ENCODE peak calls at places on chromosomes 11 and 22, in four cellular contexts. M, L, R and Y are unnamed samples. For H3K9me3, the result is how much of the 10 kb centered on the place peaks cover.

GRCh38 chr22:21568207-21569075 is 927 bp downstream of the UBE2L3 start:
- DNase-seq in M (peak), L (peak), R (peak), Y (no peak)

GRCh38 chr11:117143390-117143789 is 697 bp upstream of the PAFAH1B2 start:
- DNase-seq in R (peak), M (peak), L (peak), Y (peak)

GRCh38 chr11:117657801-117658200 is 139.2 kb downstream of the DSCAML1 start:
- DNase-seq in M (no peak), R (no peak), L (no peak), Y (peak)

GRCh38 chr11:114284021-114284420 is 12.2 kb upstream of the NNMT start:
- DNase-seq in R (no peak), M (no peak), L (no peak), Y (no peak)

GRCh38 chr11:117005758-117006157 is 92.5 kb downstream of the SIK3 start:
- DNase-seq in L (no peak), R (no peak), M (no peak), Y (no peak)

GRCh38 chr11:86698634-86699033 is 26.2 kb upstream of the ME3 start:
- DNase-seq in L (no peak), R (no peak), M (no peak), Y (no peak)

GRCh38 chr11:33064033-33064825 is 24.9 kb downstream of the TCP11L1 start:
- DNase-seq in L (no peak), R (no peak), M (no peak), Y (no peak)

GRCh38 chr11:71094296-71095077 is 157.9 kb downstream of the SHANK2 start:
- DNase-seq in L (no peak), R (no peak), M (no peak), Y (no peak)

GRCh38 chr11:45165806-45166603 is 19.6 kb downstream of the PRDM11 start:
- DNase-seq in L (no peak), R (no peak), M (no peak), Y (no peak)

GRCh38 chr11:3840289-3840869 is 380 bp downstream of the RHOG start:
- DNase-seq in M (peak), L (no peak), R (no peak), Y (no peak)

GRCh38 chr11:70838198-70838597 is 414.2 kb downstream of the SHANK2 start:
- DNase-seq in L (no peak), R (no peak), M (no peak), Y (no peak)

GRCh38 chr11:134242376-134242775 is 10.8 kb downstream of the THYN1 start:
- DNase-seq in L (no peak), M (no peak), R (no peak), Y (no peak)

GRCh38 chr11:70432580-70432979 is 34.3 kb downstream of the CTTN start:
- DNase-seq in R (no peak), M (no peak), L (no peak), Y (no peak)

GRCh38 chr11:32255876-32256275 is 165.0 kb downstream of the RCN1 start:
- DNase-seq in M (no peak), R (no peak), L (no peak), Y (no peak)

GRCh38 chr11:70477607-70478006 is 79.3 kb downstream of the CTTN start:
- DNase-seq in L (no peak), R (no peak), M (no peak), Y (peak)

GRCh38 chr22:48957987-48958321 is 869.7 kb downstream of the BRD1 start:
- DNase-seq in R (no peak), M (peak), L (no peak), Y (no peak)
- H3K9me3 ChIP-seq in R (under half), M (under half), L (under half), Y (under half)

DNA sequence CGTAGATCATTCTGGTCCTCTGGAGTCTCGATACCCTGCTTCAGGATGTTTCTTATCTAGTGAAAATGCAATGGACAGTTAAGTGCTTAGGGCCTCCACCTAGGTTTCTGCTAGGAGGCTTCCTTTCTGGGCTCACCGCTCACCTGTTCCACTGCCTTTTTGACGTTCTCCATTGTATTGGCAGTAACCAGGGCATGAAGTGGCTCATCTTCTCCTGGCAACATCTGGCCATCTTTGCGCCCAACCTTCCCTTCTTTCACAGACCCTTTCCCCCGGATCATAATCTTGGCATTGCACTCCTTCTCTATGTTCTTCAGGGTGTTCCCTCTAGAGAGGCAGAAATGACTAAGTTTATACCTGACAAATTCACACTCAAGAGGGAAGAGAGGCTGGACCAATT is 9.1 kb downstream of the SF1 start:
- DNase-seq in R (no peak), L (no peak), M (no peak), Y (no peak)
- TF ChIP-seq POLR2A in R (no peak), L (no peak), M (no peak), Y (no peak)

GRCh38 chr11:54944211-54944610 is 237.6 kb downstream of the OR4A5 start:
- DNase-seq in M (no peak), R (no peak), L (no peak), Y (no peak)

DNA sequence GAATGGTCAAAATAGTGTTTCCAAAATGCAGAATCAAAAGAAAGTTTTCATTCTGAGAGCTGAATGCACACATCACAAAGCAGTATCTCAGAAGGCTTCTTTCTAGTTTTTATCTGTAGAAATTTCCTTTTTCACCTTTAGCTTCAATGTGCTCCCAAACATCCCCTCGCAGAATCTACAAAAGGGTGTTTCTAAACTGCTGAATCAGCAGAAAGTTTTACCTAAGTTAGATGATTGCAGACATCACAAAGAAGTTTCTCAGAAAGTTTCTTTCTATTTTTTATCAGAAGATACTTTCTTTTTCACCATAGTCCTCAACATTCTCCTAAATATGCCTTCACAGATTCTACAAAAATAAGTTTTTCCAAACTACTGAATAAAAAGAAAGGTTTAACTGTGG is 239.8 kb downstream of the OR4A5 start:
- DNase-seq in L (no peak), M (no peak), R (no peak), Y (no peak)
- H3K9me3 ChIP-seq in L (under half), M (under half), R (under half), Y (half or more)

GRCh38 chr11:10302744-10303557 is 1.9 kb upstream of the ADM start:
- DNase-seq in L (peak), M (peak), R (peak), Y (peak)
- TF ChIP-seq POLR2A in L (no peak), M (no peak), R (peak), Y (no peak)

GRCh38 chr22:47929073-47929472 is 1166.6 kb downstream of the TBC1D22A start:
- DNase-seq in M (no peak), R (no peak), L (no peak), Y (no peak)
- H3K9me3 ChIP-seq in M (under half), R (under half), L (under half), Y (under half)

GRCh38 chr11:63768232-63769043 is at the start of gene ZFTA:
- DNase-seq in R (peak), M (peak), L (peak), Y (peak)
- TF ChIP-seq POLR2A in R (no peak), M (no peak), L (no peak), Y (no peak)

GRCh38 chr11:76153609-76153949 is 52.7 kb downstream of the WNT11 start:
- DNase-seq in L (no peak), M (no peak), R (peak), Y (no peak)
- H3K9me3 ChIP-seq in L (under half), M (under half), R (under half), Y (under half)

GRCh38 chr11:1303973-1304372 is 5.5 kb downstream of the TOLLIP start:
- DNase-seq in L (no peak), M (peak), R (peak), Y (no peak)

GRCh38 chr11:1302041-1302460 is 7.4 kb downstream of the TOLLIP start:
- DNase-seq in R (no peak), M (peak), L (no peak), Y (no peak)

GRCh38 chr11:1304376-1304775 is 5.1 kb downstream of the TOLLIP start:
- DNase-seq in L (peak), R (no peak), M (peak), Y (no peak)

GRCh38 chr11:1302461-1303073 is 6.9 kb downstream of the TOLLIP start:
- DNase-seq in M (peak), R (no peak), L (no peak), Y (no peak)

DNA sequence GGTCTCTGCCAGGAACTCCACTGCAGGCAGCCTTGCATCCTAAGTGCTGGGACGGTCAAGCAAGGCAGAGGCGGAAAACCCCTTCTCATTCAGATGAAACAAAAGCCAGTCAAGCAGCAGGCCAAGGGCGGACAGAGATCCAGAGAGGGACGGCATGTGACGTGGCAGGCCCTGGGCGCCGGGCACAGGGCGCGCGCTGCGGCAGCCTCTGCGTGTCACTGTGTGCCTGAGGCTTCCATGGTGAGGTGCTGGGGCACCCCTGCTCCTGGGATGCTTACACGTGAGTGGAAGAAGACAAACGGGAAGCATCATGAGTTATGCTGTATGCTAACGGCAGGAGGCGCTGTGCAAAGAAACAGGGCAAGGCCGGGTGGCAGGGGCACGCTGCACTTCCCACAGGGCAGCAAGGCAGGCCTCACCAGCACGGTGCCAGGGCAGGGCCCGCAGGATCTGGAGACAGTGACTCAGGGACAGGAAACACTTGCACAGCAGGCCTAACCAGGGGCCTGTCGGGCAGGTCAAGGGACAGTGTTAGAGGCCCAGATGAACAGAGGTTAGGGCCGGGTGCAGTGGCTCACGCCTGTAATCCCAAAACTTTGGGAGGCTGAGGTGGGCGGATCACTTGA is 6.1 kb downstream of the TOLLIP start:
- DNase-seq in L (peak), M (no peak), R (no peak), Y (no peak)
- TF ChIP-seq POLR2A in L (no peak), M (no peak), R (no peak), Y (no peak)

GRCh38 chr22:47811971-47812370 is 1049.5 kb downstream of the TBC1D22A start:
- DNase-seq in R (no peak), M (no peak), L (no peak), Y (no peak)
- H3K9me3 ChIP-seq in R (under half), M (under half), L (under half), Y (under half)

DNA sequence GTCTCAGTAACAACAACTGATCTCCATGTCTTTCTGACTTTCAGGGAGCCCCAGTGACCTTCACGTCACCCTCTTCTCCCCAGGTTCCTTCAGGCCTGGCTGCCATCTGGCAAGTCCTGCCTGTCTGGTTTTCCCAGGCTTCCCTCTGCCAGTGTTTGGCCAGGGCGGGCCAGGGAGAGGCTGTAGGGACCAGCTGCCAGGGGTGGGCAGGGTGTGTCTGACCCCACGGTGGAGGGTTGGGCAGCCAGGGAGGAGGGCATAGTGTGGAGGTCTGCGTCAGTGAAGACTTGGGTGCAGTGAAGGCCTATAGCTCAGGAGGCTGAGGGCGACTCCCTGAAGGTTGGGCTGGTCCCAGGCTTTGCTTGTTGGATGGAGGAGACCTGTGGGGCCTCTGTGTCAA is 11.9 kb upstream of the MRGPRX2 start:
- DNase-seq in M (no peak), R (no peak), L (no peak), Y (no peak)
- TF ChIP-seq POLR2A in M (no peak), R (no peak), L (no peak), Y (no peak)